ENCODE peak calls at places on chromosomes 6 and 20, in nine cellular contexts. One of them, this sample, is unnamed.

GRCh38 chr6:116667620-116668019 is 946 bp downstream of the ZUP1 start:
- DNase-seq in H9: no peak
- DNase-seq in activated B cell treated with CpG ODN at 0.5 μM for 24 hours: no peak
- DNase-seq in stimulated activated naive B cell treated with anti-CD40 and anti-IgM and Interleukin-4, amounts not matched to agents 10 μg/mL and 1 μg/mL and 100 μg/mL, for 72 hours: peak
- DNase-seq in effector CD4-positive, alpha-beta T cell: no peak
- DNase-seq in right cardiac atrium: no peak
- DNase-seq in left cardiac atrium: no peak
- DNase-seq in HTR-8/SVneo: no peak
- DNase-seq in T-helper 17 cell: no peak
- DNase-seq in this sample: no peak

GRCh38 chr6:133632206-133632605 is 256.7 kb upstream of the TCF21 start:
- DNase-seq in H9: no peak
- DNase-seq in right cardiac atrium: no peak
- DNase-seq in HTR-8/SVneo: no peak
- DNase-seq in T-helper 17 cell: no peak
- DNase-seq in stimulated activated naive B cell treated with anti-CD40 and anti-IgM and Interleukin-4, amounts not matched to agents 10 μg/mL and 1 μg/mL and 100 μg/mL, for 72 hours: no peak
- DNase-seq in activated B cell treated with CpG ODN at 0.5 μM for 24 hours: no peak
- DNase-seq in left cardiac atrium: no peak
- DNase-seq in effector CD4-positive, alpha-beta T cell: no peak
- DNase-seq in this sample: peak

GRCh38 chr6:164069352-164070022 is 655.0 kb downstream of the QKI start:
- DNase-seq in left cardiac atrium: peak
- DNase-seq in T-helper 17 cell: no peak
- DNase-seq in stimulated activated naive B cell treated with anti-CD40 and anti-IgM and Interleukin-4, amounts not matched to agents 10 μg/mL and 1 μg/mL and 100 μg/mL, for 72 hours: no peak
- DNase-seq in HTR-8/SVneo: no peak
- DNase-seq in activated B cell treated with CpG ODN at 0.5 μM for 24 hours: no peak
- DNase-seq in H9: no peak
- DNase-seq in right cardiac atrium: peak
- DNase-seq in effector CD4-positive, alpha-beta T cell: no peak
- DNase-seq in this sample: peak

GRCh38 chr20:56249244-56249955 is 868 bp downstream of the MC3R start:
- DNase-seq in HTR-8/SVneo: no peak
- DNase-seq in activated B cell treated with CpG ODN at 0.5 μM for 24 hours: no peak
- DNase-seq in H9: peak
- DNase-seq in right cardiac atrium: no peak
- DNase-seq in stimulated activated naive B cell treated with anti-CD40 and anti-IgM and Interleukin-4, amounts not matched to agents 10 μg/mL and 1 μg/mL and 100 μg/mL, for 72 hours: peak
- DNase-seq in T-helper 17 cell: no peak
- DNase-seq in effector CD4-positive, alpha-beta T cell: no peak
- DNase-seq in left cardiac atrium: no peak
- DNase-seq in this sample: no peak

GRCh38 chr6:170102582-170103481 is 188.0 kb downstream of the DLL1 start:
- DNase-seq in activated B cell treated with CpG ODN at 0.5 μM for 24 hours: no peak
- DNase-seq in right cardiac atrium: no peak
- DNase-seq in HTR-8/SVneo: no peak
- DNase-seq in effector CD4-positive, alpha-beta T cell: no peak
- DNase-seq in H9: no peak
- DNase-seq in T-helper 17 cell: no peak
- DNase-seq in left cardiac atrium: no peak
- DNase-seq in stimulated activated naive B cell treated with anti-CD40 and anti-IgM and Interleukin-4, amounts not matched to agents 10 μg/mL and 1 μg/mL and 100 μg/mL, for 72 hours: no peak
- DNase-seq in this sample: no peak

GRCh38 chr6:154156135-154156948 is 117.3 kb downstream of the OPRM1 start:
- DNase-seq in T-helper 17 cell: peak
- DNase-seq in right cardiac atrium: peak
- DNase-seq in left cardiac atrium: no peak
- DNase-seq in HTR-8/SVneo: peak
- DNase-seq in stimulated activated naive B cell treated with anti-CD40 and anti-IgM and Interleukin-4, amounts not matched to agents 10 μg/mL and 1 μg/mL and 100 μg/mL, for 72 hours: peak
- DNase-seq in activated B cell treated with CpG ODN at 0.5 μM for 24 hours: no peak
- DNase-seq in H9: peak
- DNase-seq in effector CD4-positive, alpha-beta T cell: peak
- DNase-seq in this sample: peak

GRCh38 chr20:38692436-38693411 is 31.6 kb upstream of the SLC32A1 start:
- DNase-seq in activated B cell treated with CpG ODN at 0.5 μM for 24 hours: no peak
- DNase-seq in right cardiac atrium: peak
- DNase-seq in effector CD4-positive, alpha-beta T cell: peak
- DNase-seq in left cardiac atrium: peak
- DNase-seq in stimulated activated naive B cell treated with anti-CD40 and anti-IgM and Interleukin-4, amounts not matched to agents 10 μg/mL and 1 μg/mL and 100 μg/mL, for 72 hours: no peak
- DNase-seq in T-helper 17 cell: peak
- DNase-seq in HTR-8/SVneo: peak
- DNase-seq in H9: peak
- DNase-seq in this sample: peak

GRCh38 chr6:33990061-33990541 is 155.8 kb downstream of the GRM4 start:
- DNase-seq in stimulated activated naive B cell treated with anti-CD40 and anti-IgM and Interleukin-4, amounts not matched to agents 10 μg/mL and 1 μg/mL and 100 μg/mL, for 72 hours: no peak
- DNase-seq in HTR-8/SVneo: no peak
- DNase-seq in right cardiac atrium: no peak
- DNase-seq in H9: no peak
- DNase-seq in T-helper 17 cell: no peak
- DNase-seq in activated B cell treated with CpG ODN at 0.5 μM for 24 hours: no peak
- DNase-seq in left cardiac atrium: no peak
- DNase-seq in effector CD4-positive, alpha-beta T cell: no peak
- DNase-seq in this sample: no peak

GRCh38 chr6:168949876-168950499 is 303.7 kb downstream of the THBS2 start:
- DNase-seq in activated B cell treated with CpG ODN at 0.5 μM for 24 hours: no peak
- DNase-seq in T-helper 17 cell: no peak
- DNase-seq in stimulated activated naive B cell treated with anti-CD40 and anti-IgM and Interleukin-4, amounts not matched to agents 10 μg/mL and 1 μg/mL and 100 μg/mL, for 72 hours: no peak
- DNase-seq in HTR-8/SVneo: no peak
- DNase-seq in left cardiac atrium: no peak
- DNase-seq in effector CD4-positive, alpha-beta T cell: no peak
- DNase-seq in right cardiac atrium: no peak
- DNase-seq in H9: no peak
- DNase-seq in this sample: no peak

GRCh38 chr6:92337571-92337970 is 1081.8 kb downstream of the EPHA7 start:
- DNase-seq in HTR-8/SVneo: no peak
- DNase-seq in H9: no peak
- DNase-seq in left cardiac atrium: no peak
- DNase-seq in activated B cell treated with CpG ODN at 0.5 μM for 24 hours: no peak
- DNase-seq in stimulated activated naive B cell treated with anti-CD40 and anti-IgM and Interleukin-4, amounts not matched to agents 10 μg/mL and 1 μg/mL and 100 μg/mL, for 72 hours: no peak
- DNase-seq in T-helper 17 cell: no peak
- DNase-seq in right cardiac atrium: no peak
- DNase-seq in effector CD4-positive, alpha-beta T cell: no peak
- DNase-seq in this sample: no peak

GRCh38 chr20:24584538-24585356 is 115.3 kb downstream of the SYNDIG1 start:
- DNase-seq in activated B cell treated with CpG ODN at 0.5 μM for 24 hours: no peak
- DNase-seq in left cardiac atrium: no peak
- DNase-seq in right cardiac atrium: peak
- DNase-seq in H9: no peak
- DNase-seq in T-helper 17 cell: no peak
- DNase-seq in stimulated activated naive B cell treated with anti-CD40 and anti-IgM and Interleukin-4, amounts not matched to agents 10 μg/mL and 1 μg/mL and 100 μg/mL, for 72 hours: no peak
- DNase-seq in HTR-8/SVneo: no peak
- DNase-seq in effector CD4-positive, alpha-beta T cell: no peak
- DNase-seq in this sample: no peak

GRCh38 chr6:112054520-112055160 is 736 bp downstream of the CCN6 start:
- DNase-seq in T-helper 17 cell: no peak
- DNase-seq in HTR-8/SVneo: no peak
- DNase-seq in activated B cell treated with CpG ODN at 0.5 μM for 24 hours: no peak
- DNase-seq in H9: no peak
- DNase-seq in left cardiac atrium: no peak
- DNase-seq in stimulated activated naive B cell treated with anti-CD40 and anti-IgM and Interleukin-4, amounts not matched to agents 10 μg/mL and 1 μg/mL and 100 μg/mL, for 72 hours: no peak
- DNase-seq in right cardiac atrium: no peak
- DNase-seq in effector CD4-positive, alpha-beta T cell: no peak
- DNase-seq in this sample: no peak

GRCh38 chr6:71468841-71469750 is 180.5 kb downstream of the OGFRL1 start:
- DNase-seq in left cardiac atrium: peak
- DNase-seq in right cardiac atrium: no peak
- DNase-seq in T-helper 17 cell: no peak
- DNase-seq in stimulated activated naive B cell treated with anti-CD40 and anti-IgM and Interleukin-4, amounts not matched to agents 10 μg/mL and 1 μg/mL and 100 μg/mL, for 72 hours: no peak
- DNase-seq in HTR-8/SVneo: no peak
- DNase-seq in effector CD4-positive, alpha-beta T cell: no peak
- DNase-seq in H9: no peak
- DNase-seq in activated B cell treated with CpG ODN at 0.5 μM for 24 hours: no peak
- DNase-seq in this sample: peak